ENCODE peak calls at places on chromosome 9, in five cellular contexts. B is stimulated activated CD4-positive, alpha-beta T cell treated with anti-CD3 and anti-CD28 coated beads, Interleukin-1b, Interleukin-23, amount 100 ng/mL, for 4 hours; W is activated CD4-positive, alpha-beta T cell treated with anti-CD3 and anti-CD28 coated beads for 48 hours; G is H7; R is HFF-Myc. A is an unnamed sample.

GRCh38 chr9:76667521-76667957 is 96.7 kb upstream of the PCA3 start:
- DNase-seq in W (no peak), B (no peak), G (no peak), R (no peak), A (no peak)

GRCh38 chr9:107737987-107738743 is 248.6 kb upstream of the KLF4 start:
- DNase-seq in W (no peak), R (peak), B (no peak), G (no peak), A (no peak)

GRCh38 chr9:84207443-84208032 is 133.0 kb downstream of the SLC28A3 start:
- DNase-seq in W (no peak), R (no peak), B (no peak), G (no peak), A (no peak)

GRCh38 chr9:4055055-4055454 is 244.8 kb downstream of the GLIS3 start:
- DNase-seq in W (no peak), R (no peak), G (no peak), B (no peak), A (no peak)

GRCh38 chr9:99411068-99411467 is 189.0 kb downstream of the SEC61B start:
- DNase-seq in R (no peak), B (no peak), G (no peak), W (no peak), A (no peak)

GRCh38 chr9:15909297-15909696 is 356.5 kb downstream of the CCDC171 start:
- DNase-seq in B (no peak), R (no peak), G (no peak), W (no peak), A (no peak)

GRCh38 chr9:136840877-136841645 is 1.2 kb upstream of the AJM1 start:
- DNase-seq in G (no peak), R (no peak), W (no peak), B (no peak), A (no peak)

GRCh38 chr9:96317335-96317980 is 15.5 kb upstream of the HSD17B3 start:
- DNase-seq in W (peak), B (peak), R (peak), G (peak), A (no peak)

GRCh38 chr9:113464672-113465271 is 1.2 kb downstream of the RGS3 start:
- DNase-seq in R (no peak), G (no peak), B (no peak), W (no peak), A (no peak)

GRCh38 chr9:111752455-111752854 is 42.3 kb downstream of the SHOC1 start:
- DNase-seq in B (no peak), R (no peak), W (no peak), G (no peak), A (no peak)

GRCh38 chr9:107386396-107386795 is 103.2 kb downstream of the KLF4 start:
- DNase-seq in W (no peak), G (no peak), B (no peak), R (no peak), A (no peak)

GRCh38 chr9:137544176-137544755 is 5.9 kb downstream of the PNPLA7 start:
- DNase-seq in R (no peak), W (no peak), B (no peak), G (no peak), A (no peak)

GRCh38 chr9:13513710-13514444 is 234.4 kb upstream of the MPDZ start:
- DNase-seq in G (peak), B (no peak), R (peak), W (no peak), A (no peak)

GRCh38 chr9:134236001-134236421 is 71.6 kb upstream of the RNU6ATAC start:
- DNase-seq in G (no peak), R (no peak), B (no peak), W (no peak), A (no peak)

GRCh38 chr9:93826209-93826608 is 128.9 kb downstream of the BARX1 start:
- DNase-seq in R (no peak), G (peak), W (peak), B (peak), A (no peak)

GRCh38 chr9:24479696-24480095 is 66.0 kb downstream of the IZUMO3 start:
- DNase-seq in G (no peak), W (no peak), R (no peak), B (no peak), A (no peak)

GRCh38 chr9:36037580-36038169 is 962 bp downstream of the RECK start:
- DNase-seq in B (no peak), R (no peak), G (no peak), W (no peak), A (no peak)

GRCh38 chr9:114850871-114851270 is 45.0 kb upstream of the TNFSF15 start:
- DNase-seq in B (no peak), R (no peak), G (peak), W (peak), A (no peak)

GRCh38 chr9:8855046-8855445 is 1055.5 kb upstream of the DMAC1 start:
- DNase-seq in R (no peak), B (no peak), G (no peak), W (no peak), A (no peak)

GRCh38 chr9:21557428-21557768 is 75.3 kb upstream of the IFNE start:
- DNase-seq in R (no peak), W (no peak), B (no peak), G (no peak), A (no peak)

GRCh38 chr9:115046786-115047185 is 71.2 kb downstream of the TNC start:
- DNase-seq in W (no peak), R (peak), G (no peak), B (no peak), A (no peak)

GRCh38 chr9:117970276-117970675 is 266.1 kb downstream of the TLR4 start:
- DNase-seq in B (no peak), R (no peak), W (no peak), G (no peak), A (no peak)

GRCh38 chr9:114271556-114272510 is 51.1 kb upstream of the ORM1 start:
- DNase-seq in G (peak), R (no peak), W (peak), B (no peak), A (no peak)

GRCh38 chr9:34254966-34255825 is 73.9 kb downstream of the KIF24 start:
- DNase-seq in G (no peak), B (no peak), R (no peak), W (no peak), A (no peak)

GRCh38 chr9:93670208-93671029 is 94.0 kb downstream of the PHF2 start:
- DNase-seq in B (no peak), W (peak), R (no peak), G (peak), A (no peak)

GRCh38 chr9:94743035-94743954 is 16.8 kb downstream of the AOPEP start:
- DNase-seq in B (no peak), G (no peak), W (no peak), R (no peak), A (no peak)

GRCh38 chr9:136201174-136201573 is 3.8 kb downstream of the LHX3 start:
- DNase-seq in W (no peak), B (no peak), G (no peak), R (no peak), A (no peak)

GRCh38 chr9:12723409-12724028 is 30.3 kb downstream of the TYRP1 start:
- DNase-seq in R (no peak), G (no peak), W (no peak), B (no peak), A (no peak)

GRCh38 chr9:109507421-109507838 is 9.3 kb upstream of the PTPN3 start:
- DNase-seq in B (no peak), G (no peak), R (no peak), W (no peak), A (no peak)